ENCODE peak calls at places on chromosome 21, in ten cellular contexts. G, B, A, Y, M, F, K, T, X and V are unnamed samples. For H3K4me1, the result is how much of the 10 kb centered on the place peaks cover.

GRCh38 chr21:45867041-45867630 is 114.4 kb upstream of the COL6A1 start:
- DNase-seq in G (no peak), B (no peak), A (no peak), Y (no peak), M (no peak), F (no peak), K (no peak), T (no peak), X (no peak), V (no peak)

GRCh38 chr21:30146558-30147282 is 19.9 kb downstream of the CLDN17 start:
- DNase-seq in G (no peak), B (no peak), A (no peak), Y (no peak), M (no peak), F (no peak), K (no peak), T (no peak), X (no peak), V (no peak)

GRCh38 chr21:45618287-45618686 is 25.2 kb upstream of the PCBP3 start:
- DNase-seq in G (no peak), B (no peak), A (no peak), Y (no peak), M (no peak), F (no peak), K (no peak), T (no peak), X (no peak), V (no peak)

GRCh38 chr21:28959367-28960099 is 33.1 kb downstream of the LTN1 start:
- DNase-seq in G (no peak), B (no peak), A (no peak), Y (no peak), M (no peak), F (no peak), K (no peak), T (no peak), X (no peak), V (no peak)

GRCh38 chr21:45412491-45412890 is 7.5 kb downstream of the COL18A1 start:
- DNase-seq in G (peak), B (no peak), A (no peak), Y (no peak), M (no peak), F (no peak), K (no peak), T (peak), X (no peak), V (no peak)

GRCh38 chr21:29704719-29705118 is 235.1 kb downstream of the GRIK1 start:
- DNase-seq in G (no peak), B (no peak), A (no peak), Y (no peak), M (no peak), F (no peak), K (no peak), T (no peak), X (no peak), V (no peak)

GRCh38 chr21:29085106-29085752 is 11.8 kb upstream of the CCT8 start:
- DNase-seq in G (no peak), B (no peak), A (no peak), Y (no peak), M (no peak), F (no peak), K (no peak), T (no peak), X (no peak), V (no peak)

GRCh38 chr21:27425574-27425973 is 458.7 kb upstream of the ADAMTS5 start:
- DNase-seq in G (no peak), B (no peak), A (no peak), Y (no peak), M (no peak), F (no peak), K (no peak), T (no peak), X (no peak), V (no peak)

GRCh38 chr21:41168391-41169257 is 664 bp downstream of the BACE2 start:
- DNase-seq in G (peak), B (no peak), A (peak), Y (peak), M (peak), F (no peak), K (peak), T (peak), X (no peak), V (no peak)

GRCh38 chr21:23152130-23152529 is 2153.9 kb downstream of the NCAM2 start:
- DNase-seq in G (no peak), B (no peak), A (no peak), Y (no peak), M (no peak), F (no peak), K (no peak), T (no peak), X (no peak), V (no peak)

GRCh38 chr21:25881524-25882376 is 147.0 kb downstream of the GABPA start:
- DNase-seq in G (peak), B (peak), A (peak), Y (peak), M (peak), F (no peak), K (peak), T (peak), X (peak), V (peak)

GRCh38 chr21:41817877-41818855 is 51.3 kb upstream of the RIPK4 start:
- DNase-seq in G (no peak), B (no peak), A (no peak), Y (no peak), M (no peak), F (no peak), K (no peak), T (no peak), X (no peak), V (no peak)

GRCh38 chr21:41359289-41359688 is 2.5 kb upstream of the MX2 start:
- DNase-seq in G (no peak), B (no peak), A (no peak), Y (peak), M (no peak), F (no peak), K (no peak), T (no peak), X (no peak), V (no peak)

GRCh38 chr21:45313015-45313414 is 25.3 kb upstream of the POFUT2 start:
- DNase-seq in G (no peak), B (no peak), A (peak), Y (no peak), M (no peak), F (no peak), K (no peak), T (peak), X (no peak), V (no peak)

GRCh38 chr21:22711636-22712035 is 1713.4 kb downstream of the NCAM2 start:
- DNase-seq in G (no peak), B (no peak), A (no peak), Y (no peak), M (no peak), F (no peak), K (no peak), T (no peak), X (no peak), V (no peak)

GRCh38 chr21:46008893-46009635 is 27.5 kb downstream of the COL6A1 start:
- DNase-seq in G (no peak), B (no peak), A (no peak), Y (no peak), M (no peak), F (no peak), K (no peak), T (no peak), X (no peak), V (no peak)

GRCh38 chr21:21997390-21998333 is 999.5 kb downstream of the NCAM2 start:
- DNase-seq in G (no peak), B (no peak), A (no peak), Y (no peak), M (no peak), F (no peak), K (no peak), T (no peak), X (no peak), V (no peak)

GRCh38 chr21:45963225-45963555 is 18.4 kb upstream of the COL6A1 start:
- DNase-seq in G (no peak), B (no peak), A (no peak), Y (no peak), M (no peak), F (no peak), K (no peak), T (no peak), X (no peak), V (no peak)

GRCh38 chr21:28688381-28688780 is 304.3 kb downstream of the LTN1 start:
- DNase-seq in G (no peak), B (no peak), A (no peak), Y (no peak), M (no peak), F (no peak), K (no peak), T (no peak), X (no peak), V (no peak)

GRCh38 chr21:18840239-18840638 is 436.7 kb upstream of the TMPRSS15 start:
- DNase-seq in G (no peak), B (no peak), A (no peak), Y (no peak), M (no peak), F (no peak), K (no peak), T (no peak), X (no peak), V (peak)

GRCh38 chr21:43194303-43195130 is 25.7 kb downstream of the CRYAA start:
- DNase-seq in G (no peak), B (no peak), A (peak), Y (no peak), M (no peak), F (no peak), K (no peak), T (no peak), X (no peak), V (no peak)

GRCh38 chr21:20882462-20883415 is 115.5 kb upstream of the NCAM2 start:
- DNase-seq in G (peak), B (no peak), A (no peak), Y (no peak), M (no peak), F (no peak), K (peak), T (peak), X (no peak), V (peak)

GRCh38 chr21:41071410-41071809 is 96.5 kb upstream of the BACE2 start:
- DNase-seq in G (no peak), B (no peak), A (no peak), Y (no peak), M (no peak), F (no peak), K (peak), T (no peak), X (no peak), V (peak)

GRCh38 chr21:21200939-21201610 is 202.9 kb downstream of the NCAM2 start:
- DNase-seq in G (no peak), B (no peak), A (no peak), Y (no peak), M (no peak), F (no peak), K (no peak), T (no peak), X (no peak), V (no peak)

GRCh38 chr21:30831194-30831765 is 1.7 kb upstream of the KRTAP7-1 start:
- DNase-seq in G (no peak), B (peak), A (no peak), Y (no peak), M (no peak), F (no peak), K (peak), T (no peak), X (no peak), V (peak)

GRCh38 chr21:42429856-42430255 is 26.2 kb downstream of the UBASH3A start:
- DNase-seq in G (no peak), B (no peak), A (no peak), Y (no peak), M (no peak), F (no peak), K (peak), T (no peak), X (no peak), V (no peak)

GRCh38 chr21:31490471-31490870 is 146.4 kb upstream of the TIAM1 start:
- DNase-seq in G (no peak), B (no peak), A (no peak), Y (no peak), M (no peak), F (no peak), K (no peak), T (no peak), X (no peak), V (peak)

GRCh38 chr21:17270234-17270633 is 242.6 kb upstream of the CXADR start:
- DNase-seq in G (no peak), B (no peak), A (no peak), Y (no peak), M (no peak), F (no peak), K (peak), T (no peak), X (no peak), V (peak)

GRCh38 chr21:14977814-14978213 is 87.0 kb downstream of the NRIP1 start:
- DNase-seq in G (no peak), B (no peak), A (no peak), Y (no peak), M (no peak), F (no peak), K (peak), T (peak), X (no peak), V (no peak)

GRCh38 chr21:15255359-15256157 is 190.8 kb upstream of the NRIP1 start:
- DNase-seq in G (no peak), B (no peak), A (no peak), Y (no peak), M (no peak), F (no peak), K (no peak), T (no peak), X (no peak), V (no peak)

GRCh38 chr21:38440746-38441145 is 57.5 kb downstream of the ERG start:
- DNase-seq in G (no peak), B (no peak), A (no peak), Y (no peak), M (no peak), F (no peak), K (no peak), T (no peak), X (no peak), V (no peak)

GRCh38 chr21:41742073-41742875 is 24.6 kb downstream of the RIPK4 start:
- DNase-seq in G (no peak), B (no peak), A (peak), Y (no peak), M (no peak), F (no peak), K (no peak), T (no peak), X (no peak), V (no peak)

GRCh38 chr21:41715649-41716321 is 51.1 kb downstream of the RIPK4 start:
- DNase-seq in G (peak), B (no peak), A (no peak), Y (no peak), M (no peak), F (no peak), K (peak), T (peak), X (no peak), V (no peak)

GRCh38 chr21:26709090-26709489 is 136.0 kb upstream of the CYYR1 start:
- DNase-seq in G (no peak), B (no peak), A (no peak), Y (no peak), M (no peak), F (no peak), K (no peak), T (no peak), X (no peak), V (no peak)

GRCh38 chr21:27721675-27722074 is 754.8 kb upstream of the ADAMTS5 start:
- DNase-seq in G (no peak), B (no peak), A (no peak), Y (no peak), M (no peak), F (no peak), K (no peak), T (no peak), X (no peak), V (no peak)

GRCh38 chr21:17780539-17780938 is 38.6 kb downstream of the C21orf91 start:
- DNase-seq in G (no peak), B (peak), A (no peak), Y (no peak), M (no peak), F (no peak), K (no peak), T (no peak), X (peak), V (peak)

GRCh38 chr21:14917762-14918161 is 147.0 kb downstream of the NRIP1 start:
- DNase-seq in G (no peak), B (no peak), A (no peak), Y (no peak), M (no peak), F (no peak), K (no peak), T (no peak), X (no peak), V (no peak)

GRCh38 chr21:17537299-17537698 is 24.5 kb downstream of the CXADR start:
- DNase-seq in G (no peak), B (no peak), A (no peak), Y (no peak), M (no peak), F (no peak), K (no peak), T (no peak), X (no peak), V (no peak)

DNA sequence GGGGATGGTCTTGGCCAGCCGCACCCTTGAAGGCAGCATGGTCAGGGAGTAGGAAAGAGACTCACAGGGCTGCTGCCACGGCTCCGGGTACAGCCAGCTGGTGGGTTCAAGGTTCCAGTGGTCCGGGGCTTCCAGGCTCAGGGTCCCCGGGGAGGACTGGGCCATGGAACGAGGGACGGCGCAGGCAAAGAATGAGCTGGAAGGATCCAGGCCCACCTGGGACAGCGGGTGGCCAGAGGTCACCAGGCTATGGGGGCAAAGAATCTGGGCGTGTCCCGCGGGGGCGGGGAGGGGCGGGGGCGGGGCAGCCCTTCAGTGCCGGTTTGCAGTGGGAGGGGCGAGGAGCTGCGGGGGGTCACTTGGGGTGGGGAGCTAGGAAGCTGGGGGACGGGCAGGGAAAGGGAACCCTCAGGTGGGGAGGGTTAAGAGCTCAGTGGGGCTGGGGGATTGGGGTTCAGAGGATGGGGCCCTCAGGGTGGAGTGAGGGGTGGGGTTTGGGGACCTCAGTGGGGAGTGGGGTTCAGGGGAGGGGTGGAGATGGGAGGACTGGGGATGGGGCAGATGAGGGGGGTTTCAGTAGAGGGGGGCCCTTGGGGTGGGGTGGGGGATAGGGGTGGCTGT is at the start of gene DNMT3L:
- DNase-seq in G (no peak), B (no peak), A (peak), Y (no peak), M (no peak), F (no peak), K (no peak), T (no peak), X (no peak), V (no peak)
- H3K4me1 ChIP-seq in G (under half), B (under half), A (under half), Y (under half), M (under half), F (under half), K (under half), T (under half), X (under half), V (under half)

GRCh38 chr21:39631842-39632577 is 19.3 kb downstream of the B3GALT5 start:
- DNase-seq in G (no peak), B (no peak), A (no peak), Y (peak), M (no peak), F (no peak), K (no peak), T (no peak), X (no peak), V (no peak)

GRCh38 chr21:39628380-39628779 is 15.6 kb downstream of the B3GALT5 start:
- DNase-seq in G (no peak), B (no peak), A (no peak), Y (peak), M (no peak), F (no peak), K (no peak), T (no peak), X (no peak), V (no peak)

GRCh38 chr21:39633043-39633442 is 20.3 kb downstream of the B3GALT5 start:
- DNase-seq in G (no peak), B (no peak), A (no peak), Y (peak), M (no peak), F (no peak), K (no peak), T (no peak), X (no peak), V (no peak)

GRCh38 chr21:39630827-39631226 is 18.1 kb downstream of the B3GALT5 start:
- DNase-seq in G (no peak), B (no peak), A (no peak), Y (no peak), M (no peak), F (no peak), K (no peak), T (no peak), X (no peak), V (no peak)

GRCh38 chr21:39630191-39630591 is 17.5 kb downstream of the B3GALT5 start:
- DNase-seq in G (no peak), B (no peak), A (no peak), Y (no peak), M (no peak), F (no peak), K (no peak), T (no peak), X (no peak), V (no peak)
- H3K27ac ChIP-seq in G (no peak), B (no peak), A (no peak), Y (no peak), M (no peak), F (no peak), K (no peak), T (no peak), X (no peak), V (no peak)

GRCh38 chr21:33206771-33207290 is 22.9 kb upstream of the IFNAR2 start:
- DNase-seq in G (no peak), B (no peak), A (no peak), Y (peak), M (no peak), F (no peak), K (no peak), T (no peak), X (no peak), V (no peak)

GRCh38 chr21:33211305-33211704 is 18.4 kb upstream of the IFNAR2 start:
- DNase-seq in G (no peak), B (no peak), A (no peak), Y (no peak), M (no peak), F (no peak), K (no peak), T (no peak), X (no peak), V (no peak)

GRCh38 chr21:33208534-33208933 is 21.2 kb upstream of the IFNAR2 start:
- DNase-seq in G (no peak), B (no peak), A (no peak), Y (no peak), M (no peak), F (no peak), K (no peak), T (no peak), X (no peak), V (peak)

GRCh38 chr21:33205476-33205875 is 24.3 kb upstream of the IFNAR2 start:
- DNase-seq in G (no peak), B (no peak), A (no peak), Y (peak), M (no peak), F (no peak), K (no peak), T (no peak), X (no peak), V (peak)

GRCh38 chr21:33207471-33208149 is 22.1 kb upstream of the IFNAR2 start:
- DNase-seq in G (no peak), B (no peak), A (no peak), Y (peak), M (no peak), F (no peak), K (no peak), T (no peak), X (no peak), V (peak)
- H3K4me1 ChIP-seq in G (under half), B (half or more), A (under half), Y (under half), M (under half), F (under half), K (under half), T (under half), X (half or more), V (half or more)

GRCh38 chr21:34984356-34984755 is 64.7 kb downstream of the RUNX1 start:
- DNase-seq in G (no peak), B (no peak), A (no peak), Y (no peak), M (no peak), F (no peak), K (no peak), T (no peak), X (no peak), V (no peak)
- H3K27ac ChIP-seq in G (no peak), B (peak), A (no peak), Y (no peak), M (no peak), F (no peak), K (no peak), T (no peak), X (no peak), V (no peak)

GRCh38 chr21:33292724-33293123 is 26.6 kb downstream of the IL10RB start:
- DNase-seq in G (no peak), B (no peak), A (no peak), Y (no peak), M (no peak), F (no peak), K (no peak), T (no peak), X (no peak), V (no peak)
- H3K4me1 ChIP-seq in G (under half), B (under half), A (under half), Y (under half), M (under half), F (under half), K (under half), T (under half), X (under half), V (half or more)

GRCh38 chr21:36887983-36888382 is 78.5 kb downstream of the HLCS start:
- DNase-seq in G (no peak), B (no peak), A (no peak), Y (no peak), M (no peak), F (no peak), K (no peak), T (no peak), X (no peak), V (no peak)
- H3K27ac ChIP-seq in G (no peak), B (no peak), A (no peak), Y (no peak), M (no peak), F (no peak), K (no peak), T (no peak), X (no peak), V (no peak)